ENCODE peak calls at places on chromosome 15, in ten cellular contexts. D, Z, A, T, O, C, N, Q, M and I are unnamed samples.

GRCh38 chr15:58459562-58459961 is 27.8 kb downstream of the LIPC start:
- DNase-seq in D (no peak), Z (no peak), A (no peak), T (no peak), O (peak), C (no peak), N (no peak), Q (no peak), M (no peak), I (no peak)

GRCh38 chr15:87527416-87527815 is 729.1 kb downstream of the NTRK3 start:
- DNase-seq in D (no peak), Z (no peak), A (no peak), T (no peak), O (no peak), C (no peak), N (peak), Q (no peak), M (no peak), I (no peak)

GRCh38 chr15:78321041-78321570 is 19.0 kb upstream of the CRABP1 start:
- DNase-seq in D (no peak), Z (no peak), A (no peak), T (no peak), O (no peak), C (no peak), N (no peak), Q (no peak), M (no peak), I (no peak)

GRCh38 chr15:76217867-76218217 is 93.4 kb downstream of the ETFA start:
- DNase-seq in D (no peak), Z (no peak), A (no peak), T (no peak), O (no peak), C (no peak), N (no peak), Q (no peak), M (no peak), I (no peak)

GRCh38 chr15:60651734-60652141 is 172.8 kb upstream of the ICE2 start:
- DNase-seq in D (no peak), Z (no peak), A (no peak), T (no peak), O (no peak), C (no peak), N (peak), Q (peak), M (no peak), I (no peak)

GRCh38 chr15:85571780-85572179 is 191.4 kb downstream of the AKAP13 start:
- DNase-seq in D (no peak), Z (no peak), A (no peak), T (no peak), O (no peak), C (no peak), N (no peak), Q (no peak), M (no peak), I (no peak)

GRCh38 chr15:38690737-38691332 is 126.2 kb upstream of the RASGRP1 start:
- DNase-seq in D (no peak), Z (peak), A (no peak), T (peak), O (no peak), C (peak), N (peak), Q (no peak), M (peak), I (peak)

GRCh38 chr15:78131295-78132021 is at the start of gene CIB2:
- DNase-seq in D (peak), Z (no peak), A (no peak), T (peak), O (peak), C (peak), N (peak), Q (no peak), M (peak), I (peak)

GRCh38 chr15:84915011-84915958 is 30.8 kb downstream of the SLC28A1 start:
- DNase-seq in D (peak), Z (no peak), A (peak), T (peak), O (peak), C (peak), N (peak), Q (peak), M (peak), I (peak)

GRCh38 chr15:72825831-72826230 is 42.3 kb upstream of the ADPGK start:
- DNase-seq in D (peak), Z (no peak), A (no peak), T (no peak), O (no peak), C (no peak), N (peak), Q (no peak), M (no peak), I (no peak)

GRCh38 chr15:55990986-55991385 is 2.4 kb downstream of the NEDD4 start:
- DNase-seq in D (no peak), Z (no peak), A (no peak), T (no peak), O (no peak), C (no peak), N (no peak), Q (no peak), M (no peak), I (no peak)

GRCh38 chr15:74937226-74937601 is 659 bp downstream of the COX5A start:
- DNase-seq in D (no peak), Z (no peak), A (no peak), T (no peak), O (no peak), C (no peak), N (no peak), Q (no peak), M (no peak), I (no peak)

GRCh38 chr15:101057841-101058407 is 138.8 kb downstream of the LRRK1 start:
- DNase-seq in D (peak), Z (no peak), A (peak), T (no peak), O (peak), C (no peak), N (no peak), Q (no peak), M (peak), I (peak)

GRCh38 chr15:89898628-89899302 is 5.0 kb upstream of the AP3S2 start:
- DNase-seq in D (no peak), Z (no peak), A (no peak), T (no peak), O (no peak), C (peak), N (peak), Q (no peak), M (no peak), I (no peak)

GRCh38 chr15:94135748-94136147 is 95.6 kb upstream of the MCTP2 start:
- DNase-seq in D (no peak), Z (no peak), A (no peak), T (no peak), O (no peak), C (no peak), N (no peak), Q (no peak), M (no peak), I (no peak)

GRCh38 chr15:99732711-99733267 is 448 bp downstream of the LYSMD4 start:
- DNase-seq in D (peak), Z (no peak), A (no peak), T (peak), O (peak), C (no peak), N (no peak), Q (no peak), M (no peak), I (peak)

GRCh38 chr15:28945626-28946215 is 59.9 kb downstream of the APBA2 start:
- DNase-seq in D (peak), Z (no peak), A (no peak), T (no peak), O (no peak), C (no peak), N (no peak), Q (no peak), M (no peak), I (peak)

GRCh38 chr15:92818658-92819311 is 81.3 kb upstream of the CHD2 start:
- DNase-seq in D (no peak), Z (no peak), A (no peak), T (no peak), O (no peak), C (no peak), N (peak), Q (no peak), M (no peak), I (peak)

GRCh38 chr15:72554471-72555425 is 80.6 kb downstream of the ARIH1 start:
- DNase-seq in D (no peak), Z (no peak), A (no peak), T (no peak), O (no peak), C (peak), N (no peak), Q (no peak), M (no peak), I (no peak)

GRCh38 chr15:85142324-85142723 is 160.7 kb downstream of the PDE8A start:
- DNase-seq in D (no peak), Z (no peak), A (no peak), T (no peak), O (no peak), C (peak), N (no peak), Q (no peak), M (no peak), I (no peak)

GRCh38 chr15:78103406-78104118 is 11.2 kb downstream of the SH2D7 start:
- DNase-seq in D (no peak), Z (no peak), A (no peak), T (no peak), O (peak), C (no peak), N (no peak), Q (peak), M (no peak), I (no peak)

GRCh38 chr15:79994651-79995050 is 23.7 kb upstream of the BCL2A1 start:
- DNase-seq in D (no peak), Z (no peak), A (no peak), T (no peak), O (no peak), C (no peak), N (no peak), Q (no peak), M (no peak), I (no peak)

GRCh38 chr15:98943609-98944111 is 63.9 kb downstream of the PGPEP1L start:
- DNase-seq in D (no peak), Z (no peak), A (no peak), T (peak), O (no peak), C (no peak), N (no peak), Q (no peak), M (no peak), I (no peak)

GRCh38 chr15:58631319-58631718 is 118.2 kb downstream of the ADAM10 start:
- DNase-seq in D (no peak), Z (no peak), A (no peak), T (no peak), O (no peak), C (no peak), N (no peak), Q (no peak), M (no peak), I (no peak)

GRCh38 chr15:81326466-81327212 is 2.7 kb upstream of the STARD5 start:
- DNase-seq in D (no peak), Z (no peak), A (no peak), T (no peak), O (no peak), C (no peak), N (no peak), Q (no peak), M (no peak), I (no peak)

GRCh38 chr15:40357723-40358491 is at the start of gene DISP2:
- DNase-seq in D (peak), Z (no peak), A (no peak), T (peak), O (peak), C (peak), N (peak), Q (no peak), M (peak), I (no peak)

GRCh38 chr15:98700501-98700900 is 52.2 kb downstream of the IGF1R start:
- DNase-seq in D (no peak), Z (no peak), A (no peak), T (no peak), O (no peak), C (no peak), N (no peak), Q (no peak), M (no peak), I (no peak)

DNA sequence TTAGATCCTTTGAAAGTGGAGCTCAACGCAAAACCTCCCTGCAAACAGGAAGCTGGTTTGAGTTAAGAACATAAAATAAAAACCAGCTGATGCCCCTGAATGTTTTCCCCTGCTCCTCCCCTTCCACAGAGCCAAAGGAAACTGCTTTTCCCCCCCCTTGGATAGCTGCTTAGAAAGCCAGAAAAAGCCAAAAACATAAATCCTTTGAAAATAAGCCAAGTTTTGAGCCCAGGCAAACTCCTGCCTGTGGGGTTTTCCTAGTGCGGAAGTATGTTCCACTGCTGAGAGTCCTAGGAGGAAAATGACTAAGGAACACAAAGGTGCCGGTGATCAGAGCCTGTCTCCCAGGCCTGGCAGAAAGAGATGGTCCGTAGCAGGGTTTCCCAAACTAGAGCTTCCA is 22.2 kb downstream of the MAPKBP1 start:
- DNase-seq in D (no peak), Z (no peak), A (no peak), T (no peak), O (no peak), C (no peak), N (no peak), Q (no peak), M (no peak), I (no peak)
- H3K27ac ChIP-seq in D (peak), Z (no peak), A (peak), T (peak), O (peak), C (no peak), N (no peak), Q (peak), M (no peak), I (peak)

DNA sequence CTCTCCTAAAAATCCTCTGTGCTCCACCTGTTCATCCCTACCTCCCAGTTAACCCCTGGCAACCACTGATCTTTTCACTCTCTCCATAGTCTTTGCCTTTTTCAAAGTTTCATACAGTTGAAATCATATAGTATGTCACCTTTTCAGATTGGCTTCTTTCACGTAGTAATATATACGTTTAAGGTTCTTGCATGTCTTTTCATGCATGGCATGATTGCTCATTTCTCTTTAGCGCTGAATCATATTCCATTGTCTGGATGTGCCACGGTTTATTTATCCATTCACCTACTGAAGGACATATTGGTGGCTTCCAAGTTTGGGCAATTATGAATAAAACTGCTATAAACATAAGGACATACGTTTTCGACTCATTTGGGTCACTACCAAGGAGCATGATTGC is 28.7 kb downstream of the GLCE start:
- DNase-seq in D (no peak), Z (no peak), A (no peak), T (no peak), O (no peak), C (no peak), N (no peak), Q (no peak), M (no peak), I (no peak)
- H3K27ac ChIP-seq in D (no peak), Z (no peak), A (no peak), T (no peak), O (no peak), C (no peak), N (no peak), Q (no peak), M (no peak), I (no peak)

GRCh38 chr15:27798807-27799206 is 300.3 kb downstream of the OCA2 start:
- DNase-seq in D (no peak), Z (no peak), A (no peak), T (no peak), O (no peak), C (no peak), N (no peak), Q (no peak), M (no peak), I (no peak)
- H3K27ac ChIP-seq in D (no peak), Z (no peak), A (no peak), T (no peak), O (no peak), C (no peak), N (no peak), Q (no peak), M (no peak), I (no peak)

GRCh38 chr15:69081310-69082004 is 67.0 kb downstream of the NOX5 start:
- DNase-seq in D (no peak), Z (no peak), A (no peak), T (peak), O (no peak), C (peak), N (no peak), Q (no peak), M (no peak), I (no peak)
- H3K27ac ChIP-seq in D (peak), Z (no peak), A (peak), T (peak), O (peak), C (peak), N (no peak), Q (no peak), M (peak), I (peak)